ENCODE peak calls at places on chromosomes 12 and 14, in nine cellular contexts. A, T, B, P, L, E, J, C and Z are unnamed samples.

GRCh38 chr12:13066459-13066858 is 22.3 kb downstream of the FAM234B start:
- DNase-seq in A (no peak), T (no peak), B (no peak), P (no peak), L (no peak), E (no peak), J (no peak), C (no peak), Z (no peak)

GRCh38 chr14:52911904-52912303 is 38.9 kb downstream of the FERMT2 start:
- DNase-seq in A (no peak), T (no peak), B (no peak), P (no peak), L (no peak), E (no peak), J (no peak), C (no peak), Z (no peak)

GRCh38 chr14:100425454-100425814 is 102.3 kb downstream of the SLC25A47 start:
- DNase-seq in A (no peak), T (no peak), B (no peak), P (no peak), L (no peak), E (no peak), J (no peak), C (no peak), Z (no peak)

GRCh38 chr12:82966160-82966559 is 279.5 kb downstream of the TMTC2 start:
- DNase-seq in A (no peak), T (no peak), B (no peak), P (no peak), L (no peak), E (no peak), J (no peak), C (no peak), Z (no peak)

GRCh38 chr12:34347367-34347766 is 325.1 kb downstream of the ALG10 start:
- DNase-seq in A (no peak), T (no peak), B (no peak), P (no peak), L (peak; percentile 28), E (no peak), J (no peak), C (no peak), Z (no peak)

GRCh38 chr12:107684990-107685359 is 624 bp upstream of the PWP1 start:
- DNase-seq in A (no peak), T (no peak), B (peak; percentile 66), P (no peak), L (peak; percentile 81), E (peak; percentile 35), J (peak; percentile 29), C (no peak), Z (peak; percentile 29)

GRCh38 chr12:10771132-10771733 is 31.2 kb downstream of the TAS2R7 start:
- DNase-seq in A (no peak), T (no peak), B (no peak), P (no peak), L (peak; percentile 41), E (peak; percentile 51), J (peak; percentile 66), C (no peak), Z (no peak)

GRCh38 chr14:51269634-51270033 is 29.6 kb downstream of the TMX1 start:
- DNase-seq in A (no peak), T (no peak), B (no peak), P (no peak), L (no peak), E (no peak), J (no peak), C (no peak), Z (no peak)

GRCh38 chr14:89667983-89668382 is 250.9 kb upstream of the FOXN3 start:
- DNase-seq in A (no peak), T (no peak), B (no peak), P (no peak), L (no peak), E (peak; percentile 67), J (peak; percentile 57), C (no peak), Z (no peak)

GRCh38 chr14:54500744-54501143 is 9.0 kb upstream of the CGRRF1 start:
- DNase-seq in A (no peak), T (no peak), B (no peak), P (no peak), L (no peak), E (no peak), J (no peak), C (no peak), Z (no peak)

GRCh38 chr14:64421166-64421565 is 33.0 kb downstream of the MTHFD1 start:
- DNase-seq in A (no peak), T (peak; percentile 67), B (no peak), P (no peak), L (no peak), E (peak; percentile 73), J (peak; percentile 62), C (no peak), Z (no peak)

DNA sequence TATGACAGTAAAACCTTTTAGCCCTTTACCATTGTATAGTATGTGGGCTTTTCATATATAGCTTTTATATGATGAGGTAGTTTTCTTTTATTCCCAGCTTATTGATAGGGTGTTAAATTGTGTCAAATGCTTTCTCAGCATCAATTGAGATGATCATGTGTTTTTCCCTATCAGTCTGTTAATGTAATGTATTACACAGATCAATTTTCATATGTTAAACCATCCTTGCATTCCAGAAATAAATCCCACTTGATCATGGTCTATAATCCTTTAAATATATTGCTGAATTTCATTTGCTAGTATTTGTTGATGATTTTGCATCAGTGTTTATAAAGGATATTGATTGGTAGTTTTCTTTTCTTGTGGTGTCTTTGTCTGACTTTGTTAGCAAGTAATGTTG is 603.9 kb downstream of the TRHDE start:
- DNase-seq in A (no peak), T (no peak), B (no peak), P (no peak), L (no peak), E (no peak), J (no peak), C (no peak), Z (no peak)
- H3K36me3 ChIP-seq in A (no peaks in the 10 kb centered on the region), T (no peaks in the 10 kb centered on the region), B (no peaks in the 10 kb centered on the region), P (no peaks in the 10 kb centered on the region), L (peaks cover 7% of the 10 kb centered on the region), E (no peaks in the 10 kb centered on the region), J (no peaks in the 10 kb centered on the region), C (no peaks in the 10 kb centered on the region), Z (no peaks in the 10 kb centered on the region)

DNA sequence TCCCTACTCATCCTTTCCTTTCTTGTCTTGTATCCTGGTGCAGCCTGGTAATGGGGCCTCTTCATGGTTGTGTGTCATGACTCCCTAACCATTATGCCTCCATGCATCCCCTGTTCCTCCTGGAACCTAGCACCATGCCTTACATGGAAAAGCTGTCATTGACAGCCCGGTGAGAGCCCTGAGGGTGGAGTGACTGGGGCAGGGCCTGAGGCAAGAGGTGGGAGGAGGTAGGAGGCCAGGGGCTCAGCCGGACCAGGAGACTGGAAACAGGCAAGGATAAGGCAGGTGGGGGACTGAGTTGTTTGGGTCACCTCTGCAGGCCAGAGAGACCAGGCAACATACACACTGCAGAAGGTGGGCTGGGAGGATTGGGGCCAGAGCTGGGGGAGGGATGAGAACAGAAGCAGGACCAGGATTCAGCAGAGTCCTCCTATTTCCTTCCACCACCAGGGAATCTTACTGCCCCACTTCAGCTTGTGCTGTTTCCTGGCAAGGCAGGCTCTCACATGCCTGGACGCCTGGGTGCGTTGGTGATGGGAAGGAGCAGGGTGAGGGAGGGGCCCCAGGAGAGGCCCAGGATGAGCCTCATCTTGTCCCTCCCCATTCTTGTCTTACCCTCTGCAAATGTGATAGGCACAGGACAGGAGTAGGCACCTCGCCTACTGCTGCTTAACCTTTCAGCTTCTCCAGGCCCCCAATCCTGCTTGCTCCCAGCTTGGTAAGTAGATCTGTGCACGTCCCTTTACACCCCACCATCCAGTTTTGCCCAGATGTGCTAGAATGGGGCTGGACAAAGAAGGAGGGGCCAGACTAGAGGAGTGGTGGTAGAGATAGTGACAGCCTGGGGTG is at the start of gene LTB4R2:
- DNase-seq in A (no peak), T (peak; percentile 47), B (no peak), P (peak; percentile 64), L (no peak), E (no peak), J (no peak), C (no peak), Z (no peak)
- H3K36me3 ChIP-seq in A (peaks cover 26% of the 10 kb centered on the region), T (peaks cover 13% of the 10 kb centered on the region), B (no peaks in the 10 kb centered on the region), P (peaks cover 8% of the 10 kb centered on the region), L (peaks cover 2% of the 10 kb centered on the region), E (peaks cover 18% of the 10 kb centered on the region), J (peaks cover 4% of the 10 kb centered on the region), C (peaks cover 21% of the 10 kb centered on the region), Z (peaks cover 34% of the 10 kb centered on the region)

GRCh38 chr14:22906073-22906472 is 12.9 kb downstream of the RBM23 start:
- DNase-seq in A (no peak), T (peak; percentile 1), B (no peak), P (no peak), L (no peak), E (no peak), J (no peak), C (no peak), Z (no peak)

GRCh38 chr14:22905627-22906026 is 13.3 kb downstream of the RBM23 start:
- DNase-seq in A (no peak), T (no peak), B (no peak), P (no peak), L (no peak), E (no peak), J (no peak), C (no peak), Z (no peak)

GRCh38 chr14:22901799-22902198 is 17.1 kb downstream of the RBM23 start:
- DNase-seq in A (no peak), T (peak; percentile 37), B (no peak), P (no peak), L (no peak), E (no peak), J (no peak), C (no peak), Z (no peak)

GRCh38 chr14:22900088-22900799 is 17.2 kb downstream of the REM2 start:
- DNase-seq in A (no peak), T (peak; percentile 84), B (peak; percentile 83), P (no peak), L (peak; percentile 90), E (peak; percentile 78), J (peak; percentile 81), C (no peak), Z (peak; percentile 69)

DNA sequence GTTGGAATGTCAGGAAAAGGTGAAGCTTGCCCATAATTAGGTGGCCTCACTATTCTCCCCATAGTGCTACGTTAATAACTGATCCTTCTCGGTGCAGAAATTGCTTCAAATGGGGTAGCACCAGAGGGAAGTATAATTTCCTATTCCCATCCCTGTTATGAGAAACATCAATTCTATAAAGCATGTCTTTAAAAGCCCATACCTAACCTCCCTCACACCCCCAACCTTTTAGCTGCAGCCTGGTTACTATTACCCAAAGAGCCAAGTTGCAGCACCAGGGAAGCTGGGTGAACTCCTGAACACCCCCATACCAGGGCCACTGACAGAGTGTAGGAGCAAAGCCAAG is 15.2 kb downstream of the RBM23 start:
- DNase-seq in A (no peak), T (no peak), B (no peak), P (no peak), L (no peak), E (no peak), J (no peak), C (no peak), Z (no peak)
- H3K36me3 ChIP-seq in A (peaks cover 84% of the 10 kb centered on the region), T (peaks cover 75% of the 10 kb centered on the region), B (peaks cover 19% of the 10 kb centered on the region), P (peaks cover 45% of the 10 kb centered on the region), L (peaks cover 54% of the 10 kb centered on the region), E (peaks cover 54% of the 10 kb centered on the region), J (peaks cover 27% of the 10 kb centered on the region), C (peaks cover 70% of the 10 kb centered on the region), Z (peaks cover 85% of the 10 kb centered on the region)

DNA sequence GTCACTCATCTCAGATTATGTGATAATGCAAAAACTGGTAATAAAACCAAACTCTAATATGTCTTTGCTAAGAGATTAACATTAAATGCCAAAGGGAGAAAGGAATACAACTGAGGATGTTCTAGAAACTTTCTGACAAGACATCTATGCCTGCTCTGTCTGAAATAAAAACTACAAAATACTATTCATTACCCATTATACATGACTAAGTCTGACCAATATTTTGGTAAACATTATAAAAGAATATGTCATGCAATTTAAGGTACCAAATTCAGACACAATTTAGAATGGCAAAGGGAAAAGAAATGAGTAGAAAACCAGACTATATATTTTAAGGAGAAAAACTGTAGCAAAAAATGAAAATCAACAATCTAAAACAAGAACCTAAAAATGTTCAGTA is 39.5 kb downstream of the UBR7 start:
- DNase-seq in A (no peak), T (no peak), B (no peak), P (no peak), L (no peak), E (no peak), J (no peak), C (no peak), Z (peak; percentile 5)
- H3K36me3 ChIP-seq in A (peaks cover 95% of the 10 kb centered on the region), T (peaks cover 42% of the 10 kb centered on the region), B (peaks cover 4% of the 10 kb centered on the region), P (peaks cover 21% of the 10 kb centered on the region), L (peaks cover 18% of the 10 kb centered on the region), E (peaks cover 50% of the 10 kb centered on the region), J (peaks cover 6% of the 10 kb centered on the region), C (peaks cover 58% of the 10 kb centered on the region), Z (peaks cover 9% of the 10 kb centered on the region)